ENCODE peak calls at places on chromosomes 13 and 19, in seven cellular contexts. F, V, J, Y, Q, M and A are unnamed samples. For H3K27me3, the result is how much of the 10 kb centered on the place peaks cover.

GRCh38 chr19:8610041-8610927 is at the start of gene ADAMTS10:
- DNase-seq in J (peak), M (no peak), F (peak), V (no peak), Y (no peak), Q (no peak), A (peak)

GRCh38 chr13:95246292-95247082 is 54.8 kb downstream of the ABCC4 start:
- DNase-seq in Y (no peak), V (no peak), F (no peak), M (no peak), Q (no peak), J (no peak), A (no peak)

GRCh38 chr13:51801631-51802099 is 2.3 kb downstream of the DHRS12 start:
- DNase-seq in V (no peak), J (no peak), M (no peak), Q (peak), F (peak), Y (no peak), A (no peak)

GRCh38 chr19:8146877-8147575 is 2.4 kb downstream of the FBN3 start:
- DNase-seq in J (no peak), F (no peak), V (no peak), Y (no peak), Q (no peak), M (no peak), A (no peak)

GRCh38 chr13:81686877-81687276 is 1346.0 kb upstream of the SPRY2 start:
- DNase-seq in Y (peak), V (no peak), Q (no peak), J (no peak), M (no peak), F (no peak), A (no peak)

GRCh38 chr13:42660367-42660965 is 86.5 kb downstream of the TNFSF11 start:
- DNase-seq in J (peak), Q (no peak), V (no peak), M (no peak), Y (peak), F (no peak), A (no peak)

GRCh38 chr19:50204811-50205675 is 1.6 kb downstream of the MYH14 start:
- DNase-seq in Q (peak), M (peak), F (peak), Y (no peak), J (no peak), V (no peak), A (peak)

GRCh38 chr19:10603873-10604459 is 16.9 kb upstream of the AP1M2 start:
- DNase-seq in J (no peak), V (no peak), Y (peak), F (peak), M (no peak), Q (no peak), A (no peak)

GRCh38 chr19:28785961-28786360 is 427.0 kb downstream of the UQCRFS1 start:
- DNase-seq in Y (no peak), J (no peak), F (peak), Q (no peak), M (no peak), V (no peak), A (peak)

GRCh38 chr19:45331411-45331810 is 8.7 kb upstream of the CKM start:
- DNase-seq in M (no peak), J (no peak), Q (no peak), Y (no peak), F (no peak), V (no peak), A (peak)

GRCh38 chr13:98450495-98451167 is 126.3 kb downstream of the STK24 start:
- DNase-seq in J (no peak), M (no peak), Y (peak), Q (no peak), F (peak), V (no peak), A (no peak)

GRCh38 chr13:80262051-80262695 is 78.8 kb downstream of the SPRY2 start:
- DNase-seq in M (no peak), V (no peak), Y (no peak), F (peak), J (no peak), Q (no peak), A (no peak)

GRCh38 chr19:17687857-17688784 is at the start of gene UNC13A:
- DNase-seq in F (peak), V (peak), M (no peak), Y (peak), Q (peak), J (peak), A (peak)

GRCh38 chr13:51811046-51811445 is 7.1 kb upstream of the DHRS12 start:
- DNase-seq in V (no peak), F (no peak), Q (no peak), J (no peak), M (no peak), Y (no peak), A (no peak)

GRCh38 chr13:73684286-73684685 is 449.9 kb downstream of the KLF12 start:
- DNase-seq in Q (no peak), M (no peak), J (no peak), V (no peak), Y (no peak), F (no peak), A (no peak)

GRCh38 chr19:12035220-12036172 is at the start of gene ZNF433:
- DNase-seq in V (peak), F (peak), J (peak), Q (peak), M (peak), Y (peak), A (peak)

GRCh38 chr19:4687396-4687795 is 17.3 kb upstream of the MYDGF start:
- DNase-seq in F (no peak), J (no peak), Y (no peak), M (no peak), V (no peak), Q (no peak), A (no peak)

GRCh38 chr19:49442793-49443365 is 1.6 kb upstream of the SLC17A7 start:
- DNase-seq in Y (peak), F (peak), V (peak), M (peak), J (peak), Q (peak), A (peak)

GRCh38 chr19:34436716-34437115 is 8.5 kb downstream of the UBA2 start:
- DNase-seq in F (no peak), Y (no peak), Q (no peak), M (no peak), J (no peak), V (no peak), A (no peak)
- H3K23ac ChIP-seq in F (no peak), Y (no peak), Q (no peak), M (no peak), J (no peak), V (no peak), A (no peak)

GRCh38 chr13:27853345-27853744 is 61.1 kb downstream of the GSX1 start:
- DNase-seq in M (no peak), Y (no peak), V (no peak), F (no peak), J (no peak), Q (no peak), A (no peak)
- H3K27me3 ChIP-seq in M (under half), Y (half or more), V (under half), F (under half), J (under half), Q (under half), A (under half)

DNA sequence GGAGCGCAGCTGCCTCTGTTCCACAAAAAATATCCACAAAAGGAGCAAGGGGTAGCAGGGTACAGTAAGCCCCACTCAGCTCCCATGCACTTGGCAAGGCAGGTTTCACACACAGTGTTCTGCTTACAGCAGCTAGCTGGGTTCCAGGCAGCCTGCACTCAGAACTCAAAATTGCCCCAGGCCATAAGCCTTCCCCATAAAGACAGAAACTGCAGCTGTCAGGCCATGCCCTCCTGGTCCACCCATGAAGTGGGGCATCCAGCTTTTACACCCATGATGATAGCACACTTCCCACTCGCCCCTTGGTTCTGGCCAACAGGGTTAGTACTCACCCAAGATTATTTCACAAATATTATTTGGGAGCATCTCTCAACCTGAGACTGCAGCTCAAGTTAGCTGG is 130.1 kb downstream of the CYSLTR2 start:
- DNase-seq in F (no peak), M (no peak), J (no peak), V (no peak), Q (no peak), Y (no peak), A (no peak)
- H3K23ac ChIP-seq in F (no peak), M (no peak), J (peak), V (no peak), Q (no peak), Y (no peak), A (no peak)

GRCh38 chr19:1232652-1233360 is 5.0 kb downstream of the CBARP start:
- DNase-seq in V (no peak), M (no peak), F (no peak), Q (no peak), Y (peak), J (peak), A (no peak)
- H3K27me3 ChIP-seq in V (under half), M (under half), F (under half), Q (under half), Y (under half), J (under half), A (under half)

GRCh38 chr19:31282346-31282745 is 66.9 kb downstream of the TSHZ3 start:
- DNase-seq in Q (no peak), V (no peak), J (no peak), Y (no peak), M (no peak), F (no peak), A (no peak)
- H3K23ac ChIP-seq in Q (no peak), V (no peak), J (no peak), Y (no peak), M (no peak), F (no peak), A (no peak)